ENCODE peak calls at places on chromosome 2, in six cellular contexts. N, L, M, Y, P and W are unnamed samples.
A peak's percentile ranks its signal among the peaks of the same experiment; 100 is the strongest.

GRCh38 chr2:88329815-88330603 is 122.5 kb downstream of the FOXI3 start:
- DNase-seq in P (no peak), M (no peak), L (no peak), Y (no peak), N (no peak), W (no peak)

GRCh38 chr2:77977486-77978063 is 455.4 kb upstream of the LRRTM4 start:
- DNase-seq in Y (no peak), P (no peak), M (no peak), N (peak; percentile 11), L (no peak), W (no peak)

GRCh38 chr2:58539973-58540372 is 298.8 kb upstream of the FANCL start:
- DNase-seq in M (no peak), P (no peak), Y (no peak), L (no peak), N (no peak), W (no peak)

GRCh38 chr2:43228782-43229659 is 2.6 kb upstream of the ZFP36L2 start:
- DNase-seq in N (no peak), P (no peak), M (no peak), Y (no peak), L (no peak), W (no peak)

GRCh38 chr2:31401580-31401979 is 13.0 kb downstream of the XDH start:
- DNase-seq in L (peak; percentile 94), N (no peak), M (no peak), Y (no peak), P (peak; percentile 98), W (no peak)

GRCh38 chr2:120229341-120229740 is 6.1 kb upstream of the TMEM185B start:
- DNase-seq in P (no peak), L (no peak), Y (no peak), N (no peak), M (no peak), W (no peak)

GRCh38 chr2:10057231-10058107 is 14.1 kb downstream of the KLF11 start:
- DNase-seq in L (no peak), P (no peak), Y (no peak), N (no peak), M (peak; percentile 95), W (no peak)

GRCh38 chr2:175414872-175415487 is 233.5 kb upstream of the ATP5MC3 start:
- DNase-seq in P (peak; percentile 20), Y (peak; percentile 30), M (peak; percentile 36), N (peak; percentile 60), L (peak; percentile 16), W (no peak)

GRCh38 chr2:214630402-214631035 is 179.0 kb downstream of the BARD1 start:
- DNase-seq in N (no peak), M (peak; percentile 77), P (no peak), L (peak; percentile 19), Y (no peak), W (no peak)

GRCh38 chr2:191636235-191636543 is 41.7 kb upstream of the NABP1 start:
- DNase-seq in Y (no peak), L (no peak), P (no peak), N (no peak), M (no peak), W (no peak)

GRCh38 chr2:219658861-219659260 is 31.4 kb downstream of the SLC4A3 start:
- DNase-seq in N (no peak), P (no peak), M (no peak), Y (no peak), L (no peak), W (no peak)

GRCh38 chr2:222052934-222053367 is 245.8 kb downstream of the PAX3 start:
- DNase-seq in M (peak; percentile 20), N (peak; percentile 20), L (no peak), Y (no peak), P (no peak), W (no peak)

GRCh38 chr2:144131042-144131441 is 388.9 kb downstream of the ZEB2 start:
- DNase-seq in Y (no peak), M (no peak), N (no peak), L (no peak), P (no peak), W (no peak)

GRCh38 chr2:215435261-215435808 is 533 bp downstream of the FN1 start:
- DNase-seq in M (peak; percentile 33), Y (peak; percentile 23), L (no peak), N (peak; percentile 49), P (no peak), W (no peak)

GRCh38 chr2:140589273-140589672 is 1541.5 kb downstream of the LRP1B start:
- DNase-seq in Y (no peak), M (no peak), L (no peak), P (no peak), N (no peak), W (no peak)

GRCh38 chr2:46067501-46068292 is 229.5 kb upstream of the EPAS1 start:
- DNase-seq in N (no peak), Y (no peak), P (peak; percentile 98), M (no peak), L (peak; percentile 97), W (no peak)

GRCh38 chr2:205695460-205695979 is 13.2 kb downstream of the NRP2 start:
- DNase-seq in Y (no peak), N (no peak), M (no peak), L (no peak), P (no peak), W (no peak)

GRCh38 chr2:25960920-25961319 is 21.4 kb downstream of the KIF3C start:
- DNase-seq in M (no peak), L (no peak), Y (no peak), N (no peak), P (no peak), W (no peak)

GRCh38 chr2:187640926-187641510 is 86.8 kb upstream of the TFPI start:
- DNase-seq in N (no peak), P (no peak), Y (no peak), L (no peak), M (no peak), W (no peak)

GRCh38 chr2:42328923-42329322 is 32.1 kb downstream of the COX7A2L start:
- DNase-seq in P (no peak), N (no peak), Y (no peak), M (no peak), L (no peak), W (no peak)

GRCh38 chr2:219392754-219393153 is 5.0 kb upstream of the DNPEP start:
- DNase-seq in Y (no peak), L (no peak), P (no peak), N (no peak), M (no peak), W (no peak)

DNA sequence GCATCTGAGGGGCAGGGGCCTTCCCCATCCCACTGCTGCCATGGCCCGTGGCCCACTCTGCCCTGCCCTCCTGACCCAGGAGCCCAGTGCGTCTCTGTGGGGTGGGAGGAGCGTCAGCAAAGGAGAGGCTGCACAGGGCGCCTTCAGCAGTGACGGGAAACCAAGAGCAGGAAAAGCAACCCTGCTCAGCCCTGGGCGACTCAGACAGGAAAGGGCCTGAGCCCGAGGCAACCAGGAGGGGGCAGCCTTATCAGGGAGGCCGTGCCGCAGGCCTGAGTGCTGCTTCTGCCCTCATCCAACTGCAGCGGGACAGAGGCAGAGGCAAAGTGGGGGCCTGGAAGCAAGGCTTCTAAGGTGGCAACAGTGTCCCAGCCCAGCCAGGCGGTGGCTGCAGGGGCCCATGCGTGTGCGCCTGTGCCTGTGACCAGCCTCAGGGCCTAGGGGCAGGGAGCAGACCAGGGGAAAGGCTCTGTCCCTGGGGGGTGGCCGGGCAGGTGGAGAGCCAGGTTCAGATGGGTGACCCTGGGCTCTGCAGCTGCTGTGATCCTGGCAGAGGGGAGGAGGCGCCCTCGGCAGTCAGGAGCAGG is 23.3 kb upstream of the ALPI start:
- DNase-seq in M (no peak), Y (no peak), L (no peak), P (no peak), N (no peak), W (no peak)
- TF ChIP-seq CTCF in M (no peak), Y (no peak), L (no peak), P (peak; percentile 16), N (no peak), W (no peak)

DNA sequence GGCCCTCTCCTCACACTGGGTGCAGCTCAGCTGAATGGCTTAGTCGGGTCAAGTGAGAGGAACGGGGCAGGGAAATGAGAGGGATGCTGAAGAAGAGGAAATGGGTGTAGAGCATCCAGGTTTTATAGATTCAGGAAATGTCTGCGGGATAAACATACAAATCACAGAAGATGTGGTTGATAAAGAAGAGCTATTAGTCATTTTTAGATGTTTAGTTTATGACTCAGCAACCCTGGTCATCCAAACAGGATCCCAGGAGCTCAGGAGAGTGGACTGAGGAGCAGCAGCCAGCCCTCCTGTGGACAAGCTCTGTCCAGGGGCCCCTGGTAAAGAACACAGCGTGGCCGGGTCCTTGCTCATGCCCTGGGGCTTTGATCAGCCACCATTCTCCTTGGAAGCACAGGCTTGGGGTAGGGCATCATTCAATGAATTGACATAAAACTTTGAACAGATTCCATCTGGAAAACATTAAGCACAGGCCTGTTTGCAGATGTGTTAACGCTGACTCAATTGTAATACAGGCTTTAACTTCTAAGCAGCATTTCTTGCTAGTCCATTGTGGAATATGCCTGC is 83.0 kb downstream of the NPAS2 start:
- DNase-seq in N (peak; percentile 11), Y (no peak), P (peak; percentile 98), L (peak; percentile 85), M (no peak), W (no peak)
- TF ChIP-seq CTCF in N (no peak), Y (no peak), P (peak; percentile 58), L (peak; percentile 31), M (no peak), W (no peak)

GRCh38 chr2:233976690-233977294 is 59.6 kb downstream of the TRPM8 start:
- DNase-seq in L (peak; percentile 17), N (peak; percentile 42), P (no peak), M (peak; percentile 43), Y (no peak), W (no peak)
- TF ChIP-seq CTCF in L (peak; percentile 49), N (peak; percentile 69), P (peak; percentile 50), M (peak; percentile 54), Y (peak; percentile 25), W (peak; percentile 73)

GRCh38 chr2:231672617-231673347 is 35.5 kb upstream of the PTMA start:
- DNase-seq in L (no peak), N (peak; percentile 46), P (no peak), M (peak; percentile 91), Y (no peak), W (no peak)

GRCh38 chr2:231671617-231672350 is 36.5 kb upstream of the PTMA start:
- DNase-seq in L (no peak), P (no peak), Y (no peak), N (no peak), M (no peak), W (no peak)

GRCh38 chr2:231668981-231669380 is 39.3 kb upstream of the PTMA start:
- DNase-seq in M (no peak), L (no peak), P (no peak), N (no peak), Y (no peak), W (no peak)

GRCh38 chr2:231673348-231673770 is 35.0 kb upstream of the PTMA start:
- DNase-seq in N (peak; percentile 57), M (peak; percentile 95), L (no peak), P (no peak), Y (no peak), W (no peak)

DNA sequence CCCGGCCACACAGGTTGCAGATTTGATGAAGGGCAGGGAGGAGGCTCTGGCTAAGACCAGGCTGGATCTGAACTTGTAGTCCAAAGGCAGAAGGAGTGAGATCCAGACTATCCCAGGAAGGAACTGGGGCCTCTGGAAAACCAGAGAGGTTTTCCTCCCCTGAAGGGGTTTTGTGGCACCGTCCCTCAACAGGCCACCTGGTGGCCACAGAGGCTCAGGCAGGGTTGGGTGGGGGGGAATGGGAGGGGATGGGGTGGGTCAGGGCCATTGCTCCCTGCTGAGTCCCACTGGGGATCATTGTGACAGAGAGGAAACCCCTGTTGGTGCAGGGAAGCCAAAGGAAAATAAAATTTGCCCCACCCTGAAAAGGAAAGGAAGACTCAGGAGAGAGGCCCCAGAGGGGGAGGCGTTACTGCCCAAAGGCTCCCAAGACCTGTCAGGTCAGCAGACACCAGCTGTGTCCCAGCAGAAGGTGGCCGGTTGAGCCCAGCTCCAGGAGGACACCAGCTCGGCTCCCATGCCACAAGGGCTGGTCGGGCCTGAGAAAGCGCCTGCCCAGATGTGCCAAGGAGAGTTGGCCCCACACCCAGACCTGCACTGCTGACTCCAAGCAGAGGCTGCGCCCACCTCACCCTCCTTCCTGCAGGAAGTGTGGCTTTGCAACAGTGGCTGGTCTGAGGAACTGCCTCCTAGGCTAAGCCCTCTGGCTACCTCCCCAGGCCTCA is 37.3 kb upstream of the PTMA start:
- DNase-seq in M (peak; percentile 60), L (no peak), N (no peak), P (no peak), Y (no peak), W (no peak)
- TF ChIP-seq CTCF in M (peak; percentile 50), L (no peak), N (peak; percentile 45), P (peak; percentile 48), Y (peak; percentile 27), W (no peak)